ENCODE peak calls at places on chromosomes 4 and X, in ten cellular contexts. T is pancreas, I is thyroid gland, E is PC-3, S is HCT116, W is ascending aorta, Q is heart left ventricle, P is Peyer's patch, R is SK-N-SH, A is breast epithelium. Z is an unnamed sample. For H3K9me3, the result is how much of the 10 kb centered on the place peaks cover.

GRCh38 chr4:137531951-137532868 is at the start of gene PCDH18:
- DNase-seq in T (no peak), I (peak), E (peak), S (no peak), W (peak), Q (peak), P (peak), R (peak), A (peak), Z (peak)

GRCh38 chr4:8828869-8829268 is 42.8 kb downstream of the HMX1 start:
- DNase-seq in T (no peak), I (no peak), E (no peak), S (no peak), W (no peak), Q (no peak), P (no peak), R (no peak), A (no peak), Z (no peak)

GRCh38 chrX:11435568-11435967 is 142.4 kb downstream of the AMELX start:
- DNase-seq in T (no peak), I (no peak), E (no peak), S (no peak), W (no peak), Q (no peak), P (no peak), R (no peak), A (no peak), Z (no peak)

GRCh38 chr4:97653701-97654100 is 489.6 kb downstream of the STPG2 start:
- DNase-seq in T (no peak), I (no peak), E (no peak), S (no peak), W (no peak), Q (no peak), P (no peak), R (no peak), A (no peak), Z (no peak)

GRCh38 chrX:118626346-118626745 is 101.1 kb upstream of the IL13RA1 start:
- DNase-seq in T (no peak), I (no peak), E (no peak), S (no peak), W (no peak), Q (no peak), P (no peak), R (no peak), A (no peak), Z (no peak)

GRCh38 chrX:20015422-20015821 is 24.6 kb upstream of the BCLAF3 start:
- DNase-seq in T (no peak), I (no peak), E (no peak), S (no peak), W (no peak), Q (no peak), P (no peak), R (no peak), A (no peak), Z (no peak)

GRCh38 chr4:22471999-22472434 is 43.8 kb downstream of the ADGRA3 start:
- DNase-seq in T (no peak), I (no peak), E (no peak), S (no peak), W (no peak), Q (no peak), P (no peak), R (no peak), A (no peak), Z (no peak)

GRCh38 chr4:141390527-141391046 is 169.9 kb downstream of the ZNF330 start:
- DNase-seq in T (no peak), I (no peak), E (no peak), S (no peak), W (no peak), Q (no peak), P (no peak), R (no peak), A (no peak), Z (no peak)

GRCh38 chrX:139058831-139059495 is 347.4 kb upstream of the FGF13 start:
- DNase-seq in T (no peak), I (peak), E (peak), S (no peak), W (no peak), Q (no peak), P (no peak), R (no peak), A (no peak), Z (no peak)

DNA sequence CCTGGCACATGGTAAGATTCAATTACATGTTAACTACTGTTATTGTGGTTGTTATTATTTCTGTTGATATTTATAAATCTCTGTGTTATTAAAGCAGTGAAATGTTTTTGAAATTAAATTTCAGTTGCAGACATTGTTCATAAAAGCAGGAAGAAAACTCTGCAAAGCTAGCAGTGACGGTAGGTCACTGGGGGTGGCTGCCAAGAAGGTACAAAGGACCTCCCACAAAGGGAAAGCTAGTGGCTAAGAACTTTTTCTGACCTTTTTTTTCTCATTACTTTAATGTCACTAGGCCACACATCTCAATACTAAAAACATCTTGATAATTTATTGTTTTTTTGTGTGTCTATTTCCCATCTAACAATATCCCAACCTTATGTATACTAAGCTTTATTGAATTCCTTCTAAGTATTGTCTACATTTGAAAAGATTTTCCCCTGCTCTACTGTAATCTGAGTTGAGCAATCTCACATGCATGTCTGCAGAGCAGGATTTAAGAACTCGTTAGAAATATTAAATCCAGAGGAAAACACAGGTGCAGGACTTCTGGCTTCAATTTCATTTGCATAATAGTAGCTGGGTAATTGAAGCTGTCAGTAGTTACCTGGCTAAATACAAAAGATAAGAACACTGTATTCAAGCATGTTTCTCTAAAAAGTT is 197.3 kb downstream of the CFAP299 start:
- DNase-seq in T (no peak), I (no peak), E (no peak), S (no peak), W (no peak), Q (no peak), P (no peak), R (no peak), A (no peak), Z (no peak)
- H3K27ac ChIP-seq in T (no peak), I (no peak), E (no peak), S (no peak), W (no peak), Q (no peak), P (no peak), R (no peak), A (no peak), Z (no peak)

GRCh38 chr4:39976141-39976944 is 1.4 kb downstream of the PDS5A start:
- DNase-seq in T (peak), I (peak), E (peak), S (peak), W (peak), Q (peak), P (peak), R (peak), A (peak), Z (peak)
- TF ChIP-seq CTCF in T (peak), I (peak), E (peak), S (peak), W (peak), Q (peak), P (peak), R (peak), A (peak), Z (peak)

GRCh38 chrX:17161991-17162390 is 213.0 kb upstream of the NHS start:
- DNase-seq in T (no peak), I (no peak), E (peak), S (no peak), W (no peak), Q (no peak), P (no peak), R (no peak), A (no peak), Z (no peak)

GRCh38 chrX:17164936-17165335 is 210.1 kb upstream of the NHS start:
- DNase-seq in T (no peak), I (no peak), E (no peak), S (no peak), W (no peak), Q (no peak), P (no peak), R (no peak), A (no peak), Z (no peak)

GRCh38 chrX:17164079-17164478 is 210.9 kb upstream of the NHS start:
- DNase-seq in T (no peak), I (no peak), E (no peak), S (no peak), W (no peak), Q (no peak), P (no peak), R (no peak), A (no peak), Z (no peak)

DNA sequence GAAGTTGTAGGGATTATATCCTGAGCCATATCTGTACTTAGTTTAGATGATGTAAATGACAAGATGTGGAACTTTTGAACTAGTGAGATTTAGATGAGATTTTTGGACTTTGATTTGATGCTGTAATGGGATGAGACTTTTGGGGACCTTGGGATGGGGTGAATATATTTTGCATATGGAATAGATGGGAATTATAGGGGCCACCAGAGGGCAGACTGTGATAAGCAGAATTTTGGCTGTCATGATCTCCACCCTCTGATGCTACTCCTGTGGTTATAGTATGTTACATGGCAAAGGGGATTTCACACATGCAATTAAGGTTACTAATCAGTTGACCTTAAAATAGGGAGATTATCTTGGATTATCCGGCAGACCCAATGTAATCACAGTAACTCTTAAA is 214.0 kb upstream of the NHS start:
- DNase-seq in T (no peak), I (no peak), E (peak), S (no peak), W (no peak), Q (no peak), P (no peak), R (peak), A (no peak), Z (no peak)
- H3K9me3 ChIP-seq in T (under half), I (under half), E (under half), S (under half), W (under half), Q (under half), P (under half), R (under half), A (under half), Z (under half)

GRCh38 chr4:80876810-80877209 is 153.7 kb upstream of the BMP3 start:
- DNase-seq in T (no peak), I (no peak), E (no peak), S (no peak), W (no peak), Q (no peak), P (no peak), R (no peak), A (no peak), Z (no peak)
- H3K27ac ChIP-seq in T (no peak), I (no peak), E (no peak), S (no peak), W (no peak), Q (no peak), P (no peak), R (no peak), A (no peak), Z (no peak)

GRCh38 chrX:13254076-13254785 is 65.6 kb downstream of the ATXN3L start:
- DNase-seq in T (no peak), I (peak), E (peak), S (no peak), W (no peak), Q (no peak), P (peak), R (no peak), A (no peak), Z (no peak)
- TF ChIP-seq CTCF in T (no peak), I (no peak), E (no peak), S (no peak), W (no peak), Q (no peak), P (no peak), R (peak), A (no peak), Z (no peak)

GRCh38 chr4:99863804-99864203 is 30.4 kb downstream of the LAMTOR3 start:
- DNase-seq in T (no peak), I (no peak), E (peak), S (no peak), W (no peak), Q (no peak), P (no peak), R (no peak), A (no peak), Z (no peak)
- H3K9me3 ChIP-seq in T (under half), I (under half), E (under half), S (under half), W (under half), Q (under half), P (under half), R (under half), A (under half), Z (under half)

GRCh38 chr4:83170952-83171399 is 56.4 kb upstream of the PLAC8 start:
- DNase-seq in T (no peak), I (no peak), E (no peak), S (no peak), W (no peak), Q (no peak), P (no peak), R (no peak), A (no peak), Z (no peak)
- H3K27ac ChIP-seq in T (no peak), I (no peak), E (no peak), S (peak), W (no peak), Q (no peak), P (no peak), R (no peak), A (no peak), Z (no peak)

DNA sequence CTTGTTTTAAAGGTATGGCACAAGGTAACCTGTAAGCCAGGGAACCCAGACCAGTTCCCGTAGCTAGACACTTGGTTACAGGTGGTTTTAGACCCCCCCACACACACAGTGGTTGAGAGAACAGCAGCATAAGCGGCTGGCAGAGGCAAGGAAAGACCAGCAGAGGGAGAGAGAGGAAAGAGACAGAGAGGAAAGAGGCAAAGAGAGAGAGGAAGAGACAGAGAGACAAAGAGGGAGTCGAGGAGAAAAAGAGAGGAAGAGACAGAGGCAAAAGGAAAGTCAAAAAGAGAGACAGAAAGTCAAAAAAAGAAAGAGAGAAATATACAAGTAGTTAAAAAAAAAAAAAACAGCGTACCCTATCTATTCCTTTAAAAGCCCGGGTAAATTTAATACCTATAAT is 19.5 kb upstream of the PCSK1N start:
- DNase-seq in T (no peak), I (no peak), E (peak), S (peak), W (no peak), Q (no peak), P (no peak), R (no peak), A (no peak), Z (no peak)
- TF ChIP-seq CTCF in T (no peak), I (no peak), E (peak), S (peak), W (no peak), Q (no peak), P (peak), R (peak), A (no peak), Z (no peak)

DNA sequence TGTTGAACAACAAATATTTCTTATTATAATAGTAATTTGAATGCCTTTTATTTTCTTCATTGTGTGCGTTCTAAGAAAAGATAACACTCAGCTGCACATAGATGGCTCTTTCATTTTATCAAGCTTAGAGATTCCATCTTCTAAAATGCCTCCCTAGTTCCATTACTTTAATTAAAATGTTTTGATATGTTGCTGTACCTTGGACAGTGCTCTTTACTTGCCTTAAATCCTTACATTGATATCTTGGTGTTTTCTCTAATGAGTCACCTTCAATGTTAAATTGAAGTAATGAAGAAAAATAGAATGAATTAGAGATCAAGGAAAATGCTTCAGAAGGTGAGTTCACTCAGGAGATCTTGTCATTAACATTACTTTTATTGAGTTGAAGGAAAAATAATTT is 1672.4 kb upstream of the AGA start:
- DNase-seq in T (no peak), I (no peak), E (no peak), S (no peak), W (no peak), Q (no peak), P (no peak), R (no peak), A (no peak), Z (no peak)
- H3K9me3 ChIP-seq in T (under half), I (under half), E (under half), S (under half), W (under half), Q (under half), P (under half), R (under half), A (under half), Z (under half)